ENCODE peak calls at places on chromosomes 6 and 20, in ten cellular contexts. One of them, this sample, is unnamed.

GRCh38 chr6:30990422-30991086 is 7.0 kb downstream of the MUC21 start:
- DNase-seq in cardiac muscle cell: no peak
- DNase-seq in PC-9: no peak
- DNase-seq in A549: no peak
- DNase-seq in gastrocnemius medialis: no peak
- DNase-seq in body of pancreas: no peak
- DNase-seq in dorsolateral prefrontal cortex: no peak
- DNase-seq in PC-3: no peak
- DNase-seq in CD8-positive, alpha-beta T cell: no peak
- DNase-seq in ovary: no peak
- DNase-seq in this sample: no peak

GRCh38 chr6:119739776-119740175 is 390.2 kb upstream of the MAN1A1 start:
- DNase-seq in A549: no peak
- DNase-seq in ovary: no peak
- DNase-seq in body of pancreas: no peak
- DNase-seq in cardiac muscle cell: no peak
- DNase-seq in PC-9: no peak
- DNase-seq in dorsolateral prefrontal cortex: no peak
- DNase-seq in PC-3: no peak
- DNase-seq in gastrocnemius medialis: no peak
- DNase-seq in CD8-positive, alpha-beta T cell: no peak
- DNase-seq in this sample: no peak

GRCh38 chr6:46888578-46888977 is 33.2 kb downstream of the ADGRF5 start:
- DNase-seq in A549: no peak
- DNase-seq in gastrocnemius medialis: no peak
- DNase-seq in PC-9: peak
- DNase-seq in ovary: no peak
- DNase-seq in dorsolateral prefrontal cortex: no peak
- DNase-seq in body of pancreas: no peak
- DNase-seq in cardiac muscle cell: no peak
- DNase-seq in CD8-positive, alpha-beta T cell: no peak
- DNase-seq in PC-3: peak
- DNase-seq in this sample: no peak

GRCh38 chr20:51760905-51761544 is 7.2 kb downstream of the ATP9A start:
- DNase-seq in gastrocnemius medialis: no peak
- DNase-seq in dorsolateral prefrontal cortex: no peak
- DNase-seq in body of pancreas: no peak
- DNase-seq in PC-3: peak
- DNase-seq in A549: no peak
- DNase-seq in ovary: no peak
- DNase-seq in cardiac muscle cell: peak
- DNase-seq in PC-9: no peak
- DNase-seq in CD8-positive, alpha-beta T cell: no peak
- DNase-seq in this sample: no peak

GRCh38 chr20:42901689-42902518 is 287.8 kb downstream of the PTPRT start:
- DNase-seq in dorsolateral prefrontal cortex: no peak
- DNase-seq in cardiac muscle cell: no peak
- DNase-seq in PC-9: no peak
- DNase-seq in PC-3: no peak
- DNase-seq in body of pancreas: peak
- DNase-seq in A549: no peak
- DNase-seq in gastrocnemius medialis: no peak
- DNase-seq in CD8-positive, alpha-beta T cell: no peak
- DNase-seq in ovary: peak
- DNase-seq in this sample: no peak

GRCh38 chr6:137234505-137234863 is 15.3 kb upstream of the IFNGR1 start:
- DNase-seq in cardiac muscle cell: no peak
- DNase-seq in CD8-positive, alpha-beta T cell: no peak
- DNase-seq in gastrocnemius medialis: no peak
- DNase-seq in ovary: no peak
- DNase-seq in PC-3: peak
- DNase-seq in A549: no peak
- DNase-seq in body of pancreas: no peak
- DNase-seq in dorsolateral prefrontal cortex: no peak
- DNase-seq in PC-9: no peak
- DNase-seq in this sample: no peak

GRCh38 chr20:17662333-17663039 is 19.6 kb downstream of the RRBP1 start:
- DNase-seq in ovary: peak
- DNase-seq in gastrocnemius medialis: peak
- DNase-seq in PC-9: no peak
- DNase-seq in PC-3: no peak
- DNase-seq in A549: no peak
- DNase-seq in cardiac muscle cell: peak
- DNase-seq in body of pancreas: peak
- DNase-seq in dorsolateral prefrontal cortex: no peak
- DNase-seq in CD8-positive, alpha-beta T cell: no peak
- DNase-seq in this sample: peak

GRCh38 chr20:20664795-20665194 is 47.6 kb downstream of the RALGAPA2 start:
- DNase-seq in ovary: no peak
- DNase-seq in cardiac muscle cell: peak
- DNase-seq in PC-9: no peak
- DNase-seq in CD8-positive, alpha-beta T cell: no peak
- DNase-seq in dorsolateral prefrontal cortex: no peak
- DNase-seq in gastrocnemius medialis: no peak
- DNase-seq in body of pancreas: peak
- DNase-seq in A549: peak
- DNase-seq in PC-3: peak
- DNase-seq in this sample: no peak

GRCh38 chr20:12824353-12824752 is 184.4 kb upstream of the SPTLC3 start:
- DNase-seq in gastrocnemius medialis: no peak
- DNase-seq in CD8-positive, alpha-beta T cell: no peak
- DNase-seq in dorsolateral prefrontal cortex: no peak
- DNase-seq in PC-3: no peak
- DNase-seq in A549: no peak
- DNase-seq in ovary: no peak
- DNase-seq in cardiac muscle cell: no peak
- DNase-seq in PC-9: no peak
- DNase-seq in body of pancreas: no peak
- DNase-seq in this sample: no peak

GRCh38 chr6:15464211-15464725 is 198.6 kb downstream of the DTNBP1 start:
- DNase-seq in body of pancreas: peak
- DNase-seq in gastrocnemius medialis: no peak
- DNase-seq in CD8-positive, alpha-beta T cell: peak
- DNase-seq in cardiac muscle cell: no peak
- DNase-seq in PC-3: peak
- DNase-seq in dorsolateral prefrontal cortex: no peak
- DNase-seq in A549: peak
- DNase-seq in ovary: no peak
- DNase-seq in PC-9: peak
- DNase-seq in this sample: no peak

GRCh38 chr20:2399390-2399789 is 18.7 kb downstream of the TGM6 start:
- DNase-seq in cardiac muscle cell: no peak
- DNase-seq in dorsolateral prefrontal cortex: no peak
- DNase-seq in PC-3: no peak
- DNase-seq in CD8-positive, alpha-beta T cell: no peak
- DNase-seq in A549: no peak
- DNase-seq in ovary: no peak
- DNase-seq in body of pancreas: no peak
- DNase-seq in PC-9: no peak
- DNase-seq in gastrocnemius medialis: no peak
- DNase-seq in this sample: peak

GRCh38 chr6:23330632-23331031 is 761.3 kb downstream of the HDGFL1 start:
- DNase-seq in ovary: no peak
- DNase-seq in gastrocnemius medialis: no peak
- DNase-seq in cardiac muscle cell: no peak
- DNase-seq in PC-3: no peak
- DNase-seq in body of pancreas: no peak
- DNase-seq in A549: no peak
- DNase-seq in PC-9: no peak
- DNase-seq in CD8-positive, alpha-beta T cell: no peak
- DNase-seq in dorsolateral prefrontal cortex: no peak
- DNase-seq in this sample: no peak

GRCh38 chr6:35782424-35782823 is 1.6 kb downstream of the CLPSL1 start:
- DNase-seq in body of pancreas: peak
- DNase-seq in CD8-positive, alpha-beta T cell: no peak
- DNase-seq in PC-3: peak
- DNase-seq in ovary: no peak
- DNase-seq in cardiac muscle cell: no peak
- DNase-seq in A549: no peak
- DNase-seq in gastrocnemius medialis: no peak
- DNase-seq in dorsolateral prefrontal cortex: no peak
- DNase-seq in PC-9: peak
- DNase-seq in this sample: no peak

DNA sequence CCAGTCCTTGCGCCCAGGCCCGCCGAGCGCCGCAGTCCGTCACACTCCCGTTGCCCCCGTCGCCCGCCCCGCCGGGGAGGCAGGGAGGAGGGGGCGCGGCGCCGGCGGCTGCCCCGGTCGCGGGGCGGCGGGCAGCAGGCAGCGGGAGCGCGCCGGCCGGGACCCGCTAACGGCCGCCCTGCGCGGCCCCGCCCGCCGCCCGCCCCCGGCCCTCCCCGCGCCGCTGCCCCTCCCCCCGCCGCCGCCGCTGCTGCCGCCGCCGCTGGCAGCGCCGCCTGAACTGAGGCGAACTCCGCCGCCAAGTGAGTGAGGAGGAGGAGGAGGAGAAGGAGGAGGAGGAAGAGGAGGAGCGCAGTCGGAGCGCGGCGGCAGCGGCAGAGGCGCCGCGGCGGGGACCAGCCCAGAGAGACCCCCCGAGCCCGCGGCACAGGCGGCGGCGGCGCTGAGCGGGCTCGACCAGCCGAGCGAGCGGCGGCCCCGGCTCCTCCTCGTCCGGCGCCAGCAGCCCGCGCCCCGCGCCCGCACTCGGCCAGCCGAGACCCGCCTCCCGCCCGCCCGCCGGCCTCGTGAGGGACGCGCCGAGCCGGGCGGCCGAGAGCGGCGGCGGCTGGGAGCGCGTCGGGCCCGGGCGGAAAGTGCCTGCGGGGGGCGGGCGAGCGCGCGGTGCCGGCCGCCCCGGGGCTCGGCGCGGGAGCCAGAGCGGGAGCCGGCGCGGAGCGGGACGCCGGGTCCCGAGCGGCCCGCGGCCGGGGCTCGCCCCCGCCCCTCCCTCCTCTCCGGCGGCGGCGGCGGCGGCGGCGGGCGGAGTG is at the start of gene QKI:
- DNase-seq in cardiac muscle cell: peak
- DNase-seq in PC-3: peak
- DNase-seq in ovary: peak
- DNase-seq in gastrocnemius medialis: peak
- DNase-seq in PC-9: peak
- DNase-seq in dorsolateral prefrontal cortex: peak
- DNase-seq in CD8-positive, alpha-beta T cell: peak
- DNase-seq in body of pancreas: peak
- DNase-seq in A549: no peak
- DNase-seq in this sample: peak
- TF ChIP-seq CTCF in cardiac muscle cell: no peak
- TF ChIP-seq CTCF in PC-3: no peak
- TF ChIP-seq CTCF in ovary: no peak
- TF ChIP-seq CTCF in gastrocnemius medialis: no peak
- TF ChIP-seq CTCF in PC-9: no peak
- TF ChIP-seq CTCF in dorsolateral prefrontal cortex: no peak
- TF ChIP-seq CTCF in CD8-positive, alpha-beta T cell: no peak
- TF ChIP-seq CTCF in body of pancreas: peak
- TF ChIP-seq CTCF in A549: no peak
- TF ChIP-seq CTCF in this sample: no peak

GRCh38 chr6:41711323-41712038 is 23.9 kb downstream of the TFEB start:
- DNase-seq in gastrocnemius medialis: no peak
- DNase-seq in CD8-positive, alpha-beta T cell: no peak
- DNase-seq in body of pancreas: no peak
- DNase-seq in cardiac muscle cell: no peak
- DNase-seq in PC-3: no peak
- DNase-seq in PC-9: no peak
- DNase-seq in ovary: no peak
- DNase-seq in A549: no peak
- DNase-seq in dorsolateral prefrontal cortex: no peak
- DNase-seq in this sample: no peak
- H3K27ac ChIP-seq in gastrocnemius medialis: peak
- H3K27ac ChIP-seq in CD8-positive, alpha-beta T cell: no peak
- H3K27ac ChIP-seq in body of pancreas: peak
- H3K27ac ChIP-seq in cardiac muscle cell: no peak
- H3K27ac ChIP-seq in PC-3: no peak
- H3K27ac ChIP-seq in PC-9: no peak
- H3K27ac ChIP-seq in ovary: no peak
- H3K27ac ChIP-seq in A549: peak
- H3K27ac ChIP-seq in dorsolateral prefrontal cortex: peak
- H3K27ac ChIP-seq in this sample: peak

GRCh38 chr6:27280064-27280539 is 32.0 kb downstream of the POM121L2 start:
- DNase-seq in PC-9: peak
- DNase-seq in gastrocnemius medialis: no peak
- DNase-seq in CD8-positive, alpha-beta T cell: no peak
- DNase-seq in body of pancreas: peak
- DNase-seq in cardiac muscle cell: peak
- DNase-seq in ovary: peak
- DNase-seq in PC-3: peak
- DNase-seq in A549: no peak
- DNase-seq in dorsolateral prefrontal cortex: no peak
- DNase-seq in this sample: no peak
- H3K4me3 ChIP-seq in PC-9: peak
- H3K4me3 ChIP-seq in gastrocnemius medialis: no peak
- H3K4me3 ChIP-seq in CD8-positive, alpha-beta T cell: no peak
- H3K4me3 ChIP-seq in body of pancreas: no peak
- H3K4me3 ChIP-seq in cardiac muscle cell: peak
- H3K4me3 ChIP-seq in ovary: no peak
- H3K4me3 ChIP-seq in PC-3: peak
- H3K4me3 ChIP-seq in A549: peak
- H3K4me3 ChIP-seq in dorsolateral prefrontal cortex: no peak
- H3K4me3 ChIP-seq in this sample: no peak

DNA sequence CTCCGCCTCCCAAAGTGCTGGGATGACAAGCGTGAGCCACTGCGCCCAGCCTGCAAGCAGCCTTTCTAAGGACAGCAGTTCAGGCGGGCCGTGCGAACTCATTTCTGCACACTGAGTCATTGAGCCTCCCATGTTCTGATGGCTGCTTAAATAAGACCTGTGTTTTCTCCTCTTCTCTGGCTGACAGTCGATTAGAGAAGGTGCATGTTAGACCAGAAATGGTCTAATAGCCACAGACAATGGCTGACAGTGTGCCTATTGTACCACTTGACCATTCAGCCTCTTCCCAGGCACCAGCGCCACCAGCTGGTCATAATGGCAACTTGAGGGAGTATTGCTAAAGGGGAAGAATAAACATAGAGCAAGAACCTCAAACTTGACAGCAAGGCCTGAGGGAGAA is 6.2 kb downstream of the CST11 start:
- DNase-seq in PC-9: no peak
- DNase-seq in ovary: peak
- DNase-seq in PC-3: peak
- DNase-seq in CD8-positive, alpha-beta T cell: no peak
- DNase-seq in A549: peak
- DNase-seq in dorsolateral prefrontal cortex: peak
- DNase-seq in gastrocnemius medialis: no peak
- DNase-seq in body of pancreas: peak
- DNase-seq in cardiac muscle cell: peak
- DNase-seq in this sample: no peak
- TF ChIP-seq CTCF in PC-9: peak
- TF ChIP-seq CTCF in ovary: peak
- TF ChIP-seq CTCF in PC-3: peak
- TF ChIP-seq CTCF in CD8-positive, alpha-beta T cell: no peak
- TF ChIP-seq CTCF in A549: peak
- TF ChIP-seq CTCF in dorsolateral prefrontal cortex: peak
- TF ChIP-seq CTCF in gastrocnemius medialis: peak
- TF ChIP-seq CTCF in body of pancreas: peak
- TF ChIP-seq CTCF in cardiac muscle cell: peak
- TF ChIP-seq CTCF in this sample: no peak

GRCh38 chr20:62659488-62659887 is 17.2 kb downstream of the SLCO4A1 start:
- DNase-seq in CD8-positive, alpha-beta T cell: no peak
- DNase-seq in gastrocnemius medialis: no peak
- DNase-seq in ovary: no peak
- DNase-seq in PC-9: no peak
- DNase-seq in dorsolateral prefrontal cortex: no peak
- DNase-seq in A549: no peak
- DNase-seq in body of pancreas: no peak
- DNase-seq in cardiac muscle cell: no peak
- DNase-seq in PC-3: no peak
- DNase-seq in this sample: no peak
- H3K27ac ChIP-seq in CD8-positive, alpha-beta T cell: no peak
- H3K27ac ChIP-seq in gastrocnemius medialis: no peak
- H3K27ac ChIP-seq in ovary: no peak
- H3K27ac ChIP-seq in PC-9: no peak
- H3K27ac ChIP-seq in dorsolateral prefrontal cortex: no peak
- H3K27ac ChIP-seq in A549: no peak
- H3K27ac ChIP-seq in body of pancreas: no peak
- H3K27ac ChIP-seq in cardiac muscle cell: no peak
- H3K27ac ChIP-seq in PC-3: no peak
- H3K27ac ChIP-seq in this sample: no peak